ENCODE peak calls at places on chromosomes 1 and 21, in five cellular contexts. C, Q, Z, W and G are unnamed samples.

GRCh38 chr1:180482425-180483275 is 19.7 kb downstream of the ACBD6 start:
- DNase-seq in C (peak; percentile 26), W (no peak), Z (no peak), Q (no peak), G (no peak)

GRCh38 chr1:33802268-33802667 is 61.6 kb upstream of the HMGB4 start:
- DNase-seq in Z (no peak), Q (no peak), W (no peak), C (no peak), G (no peak)

GRCh38 chr1:9324246-9325096 is 31.8 kb downstream of the SPSB1 start:
- DNase-seq in Z (no peak), C (no peak), Q (no peak), W (no peak), G (no peak)

GRCh38 chr21:36756527-36756926 is 57.6 kb downstream of the SIM2 start:
- DNase-seq in C (no peak), Q (peak; percentile 11), Z (no peak), W (no peak), G (no peak)

GRCh38 chr21:21003701-21004100 is 5.5 kb downstream of the NCAM2 start:
- DNase-seq in Z (no peak), Q (no peak), W (no peak), C (no peak), G (no peak)

GRCh38 chr1:84708031-84708430 is 17.8 kb upstream of the SSX2IP start:
- DNase-seq in Q (no peak), W (no peak), Z (no peak), C (no peak), G (no peak)

GRCh38 chr1:185353124-185353523 is 36.1 kb upstream of the IVNS1ABP start:
- DNase-seq in Z (no peak), C (no peak), Q (no peak), W (no peak), G (no peak)

GRCh38 chr1:243505986-243506689 is 250.3 kb downstream of the SDCCAG8 start:
- DNase-seq in W (no peak), C (no peak), Q (no peak), Z (no peak), G (no peak)

GRCh38 chr1:228015276-228016180 is 8.7 kb downstream of the WNT3A start:
- DNase-seq in W (no peak), C (no peak), Q (no peak), Z (no peak), G (peak; percentile 8)

GRCh38 chr1:228783415-228784045 is 48.3 kb downstream of the RHOU start:
- DNase-seq in C (no peak), Q (no peak), W (no peak), Z (no peak), G (no peak)

GRCh38 chr1:231665046-231665445 is 38.5 kb downstream of the DISC1 start:
- DNase-seq in W (no peak), Z (no peak), Q (no peak), C (no peak), G (no peak)

GRCh38 chr1:165356876-165357275 is 361 bp upstream of the LMX1A start:
- DNase-seq in Q (no peak), W (no peak), Z (no peak), C (no peak), G (no peak)

GRCh38 chr1:203117611-203118575 is 9.6 kb upstream of the ADORA1 start:
- DNase-seq in Z (peak; percentile 80), Q (peak; percentile 72), W (peak; percentile 61), C (no peak), G (peak; percentile 86)

GRCh38 chr1:204166237-204166636 is at the start of gene REN:
- DNase-seq in Z (no peak), Q (no peak), W (no peak), C (no peak), G (no peak)

GRCh38 chr1:47919113-47919833 is 77.9 kb downstream of the TRABD2B start:
- DNase-seq in W (no peak), Z (no peak), Q (no peak), C (no peak), G (no peak)
- H3K27ac ChIP-seq in W (no peak overlapping the region), Z (no peak overlapping the region), Q (no peak overlapping the region), C (no peak overlapping the region), G (no peak overlapping the region)

GRCh38 chr1:233373226-233373625 is 45.7 kb downstream of the MAP3K21 start:
- DNase-seq in C (no peak), Z (no peak), Q (no peak), W (no peak), G (no peak)
- H3K4me3 ChIP-seq in C (no peak overlapping the region), Z (no peak overlapping the region), Q (no peak overlapping the region), W (no peak overlapping the region), G (no peak overlapping the region)

GRCh38 chr21:39388038-39388810 is 39.3 kb upstream of the HMGN1 start:
- DNase-seq in C (peak; percentile 83), Z (peak; percentile 94), Q (peak; percentile 94), W (peak; percentile 87), G (peak; percentile 95)
- H3K27ac ChIP-seq in C (peak overlapping the region; percentile 76), Z (peak overlapping the region; percentile 84), Q (peak overlapping the region; percentile 65), W (peak overlapping the region; percentile 74), G (peak overlapping the region; percentile 4)

DNA sequence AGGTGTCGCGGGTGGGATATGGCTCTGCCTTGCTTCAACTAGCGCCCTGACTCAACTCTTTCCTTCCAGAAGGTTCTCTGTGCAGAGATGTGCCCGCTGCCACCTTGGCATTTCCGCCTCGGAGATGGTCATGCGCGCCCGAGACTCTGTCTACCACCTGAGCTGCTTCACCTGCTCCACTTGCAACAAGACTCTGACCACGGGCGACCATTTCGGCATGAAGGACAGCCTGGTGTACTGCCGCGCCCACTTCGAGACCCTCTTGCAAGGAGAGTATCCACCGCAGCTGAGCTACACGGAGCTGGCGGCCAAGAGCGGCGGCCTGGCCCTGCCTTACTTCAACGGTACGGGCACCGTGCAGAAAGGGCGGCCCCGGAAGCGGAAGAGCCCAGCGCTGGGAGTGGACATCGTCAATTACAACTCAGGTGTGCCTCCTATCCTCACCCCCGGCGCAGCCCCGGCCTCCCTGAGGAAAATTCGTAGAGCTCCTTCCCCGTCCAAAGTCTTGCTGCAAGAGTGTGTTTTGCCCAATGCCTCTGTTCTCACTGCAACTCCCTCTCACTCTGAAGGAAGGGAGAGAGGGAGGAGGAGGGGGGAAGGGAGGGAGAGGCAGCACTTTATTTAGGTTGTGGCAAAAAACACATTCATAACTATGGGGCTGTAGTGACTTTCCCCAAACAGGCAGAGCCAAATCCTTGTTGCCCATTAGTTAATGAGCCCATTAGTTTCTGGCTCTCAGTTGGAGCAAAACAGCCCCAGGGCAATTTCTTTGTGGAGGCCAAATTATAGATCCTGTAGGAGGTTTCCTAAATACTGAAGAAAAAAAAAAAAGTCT is 4.3 kb downstream of the LHX9 start:
- DNase-seq in Q (no peak), Z (no peak), W (no peak), C (no peak), G (no peak)
- H3K4me3 ChIP-seq in Q (no peak overlapping the region), Z (no peak overlapping the region), W (no peak overlapping the region), C (no peak overlapping the region), G (no peak overlapping the region)

GRCh38 chr1:13949571-13949970 is 249.6 kb downstream of the PRDM2 start:
- DNase-seq in Q (no peak), Z (no peak), W (no peak), C (no peak), G (no peak)
- H3K27ac ChIP-seq in Q (peak overlapping the region; percentile 25), Z (peak overlapping the region; percentile 23), W (peak overlapping the region; percentile 40), C (no peak overlapping the region), G (peak overlapping the region; percentile 92)